ENCODE peak calls at places on chromosomes 5 and 9, in four cellular contexts. A is SK-N-SH, W is HepG2, Y is GM12878. C is an unnamed sample.

GRCh38 chr5:145903862-145904261 is 31.0 kb upstream of the GRXCR2 start:
- DNase-seq in A (no peak), W (no peak), Y (no peak), C (no peak)

GRCh38 chr9:132792547-132792946 is 85.5 kb downstream of the AK8 start:
- DNase-seq in A (no peak), W (no peak), Y (no peak), C (no peak)

GRCh38 chr9:115952667-115953316 is 200.8 kb upstream of the PAPPA start:
- DNase-seq in A (no peak), W (peak), Y (no peak), C (peak)

GRCh38 chr5:5297432-5298067 is 124.9 kb upstream of the ICE1 start:
- DNase-seq in A (no peak), W (no peak), Y (no peak), C (no peak)

GRCh38 chr5:13660072-13660471 is 284.4 kb downstream of the DNAH5 start:
- DNase-seq in A (no peak), W (no peak), Y (no peak), C (peak)

GRCh38 chr5:133788121-133788520 is 175.8 kb upstream of the FSTL4 start:
- DNase-seq in A (no peak), W (no peak), Y (no peak), C (no peak)

GRCh38 chr5:150573216-150573615 is 65.3 kb downstream of the NDST1 start:
- DNase-seq in A (no peak), W (no peak), Y (no peak), C (no peak)

GRCh38 chr9:90900130-90900529 is 98.5 kb downstream of the SYK start:
- DNase-seq in A (no peak), W (no peak), Y (no peak), C (no peak)

GRCh38 chr5:6418679-6419276 is 29.9 kb upstream of the UBE2QL1 start:
- DNase-seq in A (no peak), W (no peak), Y (no peak), C (no peak)

GRCh38 chr5:159286420-159287035 is 23.4 kb downstream of the UBLCP1 start:
- DNase-seq in A (peak), W (peak), Y (no peak), C (no peak)

GRCh38 chr5:55151923-55152842 is 7.8 kb upstream of the GPX8 start:
- DNase-seq in A (no peak), W (no peak), Y (no peak), C (no peak)

GRCh38 chr5:141848771-141849370 is 29.3 kb downstream of the PCDH1 start:
- DNase-seq in A (no peak), W (peak), Y (no peak), C (peak)

GRCh38 chr9:68522126-68522525 is 18.6 kb downstream of the TMEM252 start:
- DNase-seq in A (no peak), W (no peak), Y (no peak), C (no peak)

GRCh38 chr5:109927639-109928038 is 237.9 kb downstream of the MAN2A1 start:
- DNase-seq in A (no peak), W (no peak), Y (no peak), C (no peak)

GRCh38 chr5:43996221-43996620 is 393.0 kb downstream of the FGF10 start:
- DNase-seq in A (no peak), W (no peak), Y (no peak), C (no peak)

GRCh38 chr5:44001675-44002380 is 387.4 kb downstream of the FGF10 start:
- DNase-seq in A (no peak), W (peak), Y (no peak), C (no peak)

GRCh38 chr5:43993634-43994395 is 390.8 kb downstream of the NNT start:
- DNase-seq in A (no peak), W (peak), Y (no peak), C (no peak)

GRCh38 chr5:44002381-44002901 is 386.8 kb downstream of the FGF10 start:
- DNase-seq in A (no peak), W (peak), Y (no peak), C (peak)

DNA sequence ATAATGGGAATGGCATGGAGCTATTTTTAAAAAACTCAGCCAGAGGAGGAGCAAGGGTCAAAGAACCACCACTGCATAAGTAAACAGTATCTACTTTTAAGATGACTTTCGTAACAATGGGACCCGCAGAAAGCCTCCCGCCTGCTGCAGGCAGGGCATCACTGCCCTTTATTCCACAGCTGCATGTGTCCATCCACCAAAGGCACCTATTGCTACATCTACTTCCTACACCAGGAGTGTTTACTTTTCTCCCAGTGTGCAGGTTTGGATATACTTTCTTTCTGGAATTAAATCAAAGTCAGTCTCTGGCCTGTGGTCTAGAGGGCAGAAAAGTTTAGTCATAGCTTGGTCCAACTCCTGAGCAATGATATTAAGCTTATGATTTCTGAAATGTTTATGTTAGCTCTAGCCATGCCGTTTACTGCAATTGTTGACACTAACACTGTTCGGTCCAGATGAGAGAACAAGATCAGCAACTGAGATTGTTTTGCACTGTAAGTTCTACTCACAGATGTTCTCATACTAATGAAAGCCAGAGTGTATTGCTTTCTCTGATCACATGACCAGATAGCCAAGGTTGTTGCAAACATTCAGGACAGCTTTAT is 391.5 kb downstream of the FGF10 start:
- DNase-seq in A (no peak), W (peak), Y (no peak), C (peak)
- TF ChIP-seq PBX3 in A (no peak), W (no peak), Y (no peak), C (no peak)

DNA sequence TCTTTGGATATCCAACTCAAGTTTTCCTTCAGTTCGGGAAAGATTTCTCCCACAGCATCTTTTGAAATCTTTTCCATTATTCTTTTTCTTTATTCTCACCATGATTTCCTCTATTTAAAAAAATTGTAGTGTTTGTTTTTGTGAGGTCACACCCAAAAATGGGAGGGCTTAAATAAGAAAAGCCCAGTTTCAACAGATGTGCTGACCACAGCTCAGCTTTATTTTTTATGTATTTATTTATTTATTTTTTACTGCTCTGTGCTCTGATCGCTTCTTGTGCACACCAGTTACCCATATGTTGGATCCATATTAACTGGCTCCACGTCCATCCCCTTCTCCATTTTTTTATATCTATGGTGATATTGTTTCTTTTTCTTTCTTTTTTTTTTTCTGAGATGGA is 20.3 kb downstream of the GFPT2 start:
- DNase-seq in A (no peak), W (no peak), Y (no peak), C (no peak)
- TF ChIP-seq PBX3 in A (no peak), W (no peak), Y (no peak), C (no peak)

DNA sequence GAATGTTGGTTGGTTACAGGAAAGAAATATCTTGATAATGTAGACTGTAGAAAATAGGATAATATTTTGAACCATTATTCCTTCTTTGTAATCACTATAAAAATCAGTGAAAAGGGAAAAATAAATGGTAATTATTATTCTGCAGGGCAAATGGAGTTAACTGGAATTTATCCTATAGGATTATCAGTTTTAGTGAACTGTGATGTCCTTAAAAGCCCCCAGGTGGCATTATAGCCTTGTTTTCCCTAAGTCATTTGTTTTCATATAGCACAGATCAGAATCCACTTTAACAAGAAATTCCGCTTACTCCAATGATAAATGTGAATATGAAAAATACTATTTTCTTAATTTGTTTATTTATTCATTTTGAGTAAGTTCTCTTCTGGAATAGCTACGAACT is 26.2 kb upstream of the WDR41 start:
- DNase-seq in A (peak), W (peak), Y (no peak), C (peak)
- TF ChIP-seq PBX3 in A (no peak), W (no peak), Y (no peak), C (no peak)

GRCh38 chr9:42852133-42852532 is 668.7 kb downstream of the SPATA31A6 start:
- DNase-seq in A (peak), W (peak), Y (no peak), C (peak)
- TF ChIP-seq PBX3 in A (no peak), W (no peak), Y (no peak), C (no peak)

GRCh38 chr5:3122985-3123762 is 371.7 kb upstream of the IRX2 start:
- DNase-seq in A (no peak), W (no peak), Y (no peak), C (no peak)

GRCh38 chr5:3121813-3122212 is 370.3 kb upstream of the IRX2 start:
- DNase-seq in A (no peak), W (no peak), Y (no peak), C (no peak)

GRCh38 chr5:3124410-3124809 is 372.9 kb upstream of the IRX2 start:
- DNase-seq in A (no peak), W (no peak), Y (no peak), C (no peak)

GRCh38 chr5:3122216-3122615 is 370.7 kb upstream of the IRX2 start:
- DNase-seq in A (no peak), W (no peak), Y (no peak), C (no peak)

GRCh38 chr5:3123763-3124157 is 372.3 kb upstream of the IRX2 start:
- DNase-seq in A (no peak), W (no peak), Y (no peak), C (no peak)
- TF ChIP-seq PBX3 in A (no peak), W (no peak), Y (no peak), C (no peak)